ENCODE peak calls at places on chromosomes 3 and 15, in four cellular contexts. T, V, F and I are unnamed samples.

GRCh38 chr3:186413615-186414415 is 51.8 kb upstream of the DGKG start:
- DNase-seq in T (peak), V (peak), F (peak), I (peak)

GRCh38 chr15:50248994-50249586 is 16.4 kb downstream of the HDC start:
- DNase-seq in T (no peak), V (no peak), F (no peak), I (no peak)

GRCh38 chr15:72481015-72481659 is 7.0 kb downstream of the ARIH1 start:
- DNase-seq in T (no peak), V (no peak), F (no peak), I (no peak)

GRCh38 chr3:172082269-172082668 is 42.9 kb downstream of the FNDC3B start:
- DNase-seq in T (no peak), V (peak), F (no peak), I (no peak)

GRCh38 chr3:168025076-168025475 is 70.6 kb downstream of the GOLIM4 start:
- DNase-seq in T (no peak), V (no peak), F (no peak), I (no peak)

GRCh38 chr15:25179673-25180511 is 225.1 kb downstream of the SNRPN start:
- DNase-seq in T (peak), V (peak), F (no peak), I (peak)

GRCh38 chr3:101938262-101938847 is 89.0 kb downstream of the NFKBIZ start:
- DNase-seq in T (no peak), V (no peak), F (no peak), I (no peak)

GRCh38 chr3:114272271-114272670 is 21.6 kb upstream of the TIGIT start:
- DNase-seq in T (no peak), V (no peak), F (no peak), I (no peak)

GRCh38 chr15:39232512-39232911 is 348.4 kb upstream of the THBS1 start:
- DNase-seq in T (no peak), V (no peak), F (no peak), I (no peak)

GRCh38 chr3:190424478-190425439 is 24.9 kb downstream of the TMEM207 start:
- DNase-seq in T (peak), V (no peak), F (peak), I (no peak)

GRCh38 chr15:58440922-58441321 is 9.1 kb downstream of the LIPC start:
- DNase-seq in T (no peak), V (no peak), F (no peak), I (no peak)

GRCh38 chr3:197736010-197736490 is 654 bp downstream of the RUBCN start:
- DNase-seq in T (no peak), V (no peak), F (peak), I (peak)

GRCh38 chr3:122936335-122936734 is 91.2 kb downstream of the SEMA5B start:
- DNase-seq in T (no peak), V (no peak), F (no peak), I (no peak)

GRCh38 chr15:97960364-97961066 is at the start of gene ARRDC4:
- DNase-seq in T (peak), V (peak), F (peak), I (peak)

GRCh38 chr15:98955980-98956723 is 51.4 kb downstream of the PGPEP1L start:
- DNase-seq in T (no peak), V (no peak), F (no peak), I (no peak)

GRCh38 chr3:24416224-24416623 is 78.4 kb downstream of the THRB start:
- DNase-seq in T (no peak), V (no peak), F (no peak), I (no peak)

GRCh38 chr15:37594431-37594830 is 340.0 kb upstream of the TMCO5A start:
- DNase-seq in T (no peak), V (no peak), F (no peak), I (no peak)

GRCh38 chr3:58857423-58857822 is 190.8 kb upstream of the FAM3D start:
- DNase-seq in T (no peak), V (no peak), F (no peak), I (no peak)

GRCh38 chr3:187836848-187837770 is 91.8 kb upstream of the BCL6 start:
- DNase-seq in T (no peak), V (no peak), F (no peak), I (peak)

GRCh38 chr3:72938471-72939265 is 50.8 kb downstream of the GXYLT2 start:
- DNase-seq in T (peak), V (peak), F (no peak), I (peak)

GRCh38 chr3:57572096-57572495 is 16.0 kb downstream of the PDE12 start:
- DNase-seq in T (no peak), V (no peak), F (no peak), I (no peak)